ENCODE peak calls at places on chromosome 21, in four cellular contexts. D, J, Y and G are unnamed samples.

GRCh38 chr21:32599146-32599925 is 12.8 kb downstream of the CFAP298 start:
- DNase-seq in D (no peak), J (peak; percentile 41), Y (no peak), G (no peak)

GRCh38 chr21:42427809-42428419 is 24.2 kb downstream of the UBASH3A start:
- DNase-seq in D (no peak), J (no peak), Y (no peak), G (no peak)

GRCh38 chr21:18899261-18899660 is 495.7 kb upstream of the TMPRSS15 start:
- DNase-seq in D (no peak), J (no peak), Y (no peak), G (no peak)

GRCh38 chr21:32578107-32578691 is 7.1 kb downstream of the TCP10L start:
- DNase-seq in D (peak; percentile 39), J (no peak), Y (no peak), G (peak; percentile 19)

GRCh38 chr21:39582749-39583148 is 30.0 kb upstream of the B3GALT5 start:
- DNase-seq in D (no peak), J (no peak), Y (no peak), G (no peak)

GRCh38 chr21:37615962-37616361 is 249.4 kb downstream of the DYRK1A start:
- DNase-seq in D (no peak), J (no peak), Y (no peak), G (no peak)

GRCh38 chr21:41973427-41973831 is 19.6 kb upstream of the C2CD2 start:
- DNase-seq in D (no peak), J (no peak), Y (no peak), G (peak; percentile 12)

GRCh38 chr21:41530366-41530765 is 22.4 kb upstream of the TMPRSS2 start:
- DNase-seq in D (no peak), J (no peak), Y (no peak), G (no peak)

GRCh38 chr21:43467785-43468184 is 40.9 kb upstream of the SIK1 start:
- DNase-seq in D (no peak), J (no peak), Y (no peak), G (no peak)

GRCh38 chr21:17003221-17003620 is 509.6 kb upstream of the CXADR start:
- DNase-seq in D (peak; percentile 51), J (no peak), Y (no peak), G (no peak)

GRCh38 chr21:36791695-36792451 is 93.0 kb downstream of the SIM2 start:
- DNase-seq in D (no peak), J (no peak), Y (no peak), G (no peak)

GRCh38 chr21:26800001-26800400 is 45.2 kb downstream of the ADAMTS1 start:
- DNase-seq in D (peak; percentile 84), J (no peak), Y (no peak), G (no peak)

GRCh38 chr21:29092102-29092959 is 18.9 kb upstream of the CCT8 start:
- DNase-seq in D (peak; percentile 86), J (peak; percentile 63), Y (no peak), G (no peak)

GRCh38 chr21:27225142-27225541 is 258.3 kb upstream of the ADAMTS5 start:
- DNase-seq in D (peak; percentile 63), J (no peak), Y (no peak), G (no peak)

GRCh38 chr21:41511858-41512257 is 3.9 kb upstream of the TMPRSS2 start:
- DNase-seq in D (no peak), J (no peak), Y (no peak), G (no peak)

GRCh38 chr21:16076465-16076864 is 346.7 kb downstream of the USP25 start:
- DNase-seq in D (no peak), J (no peak), Y (no peak), G (no peak)

GRCh38 chr21:27715131-27715530 is 748.2 kb upstream of the ADAMTS5 start:
- DNase-seq in D (no peak), J (no peak), Y (no peak), G (no peak)

GRCh38 chr21:16116798-16117197 is 387.0 kb downstream of the USP25 start:
- DNase-seq in D (peak; percentile 82), J (no peak), Y (no peak), G (no peak)

GRCh38 chr21:41761211-41762181 is 5.4 kb downstream of the RIPK4 start:
- DNase-seq in D (no peak), J (peak; percentile 45), Y (peak; percentile 18), G (peak; percentile 48)

GRCh38 chr21:31515253-31515652 is 144.2 kb upstream of the SOD1 start:
- DNase-seq in D (no peak), J (no peak), Y (no peak), G (no peak)
- TF ChIP-seq CTCF in D (no peak), J (no peak), Y (no peak), G (no peak)

DNA sequence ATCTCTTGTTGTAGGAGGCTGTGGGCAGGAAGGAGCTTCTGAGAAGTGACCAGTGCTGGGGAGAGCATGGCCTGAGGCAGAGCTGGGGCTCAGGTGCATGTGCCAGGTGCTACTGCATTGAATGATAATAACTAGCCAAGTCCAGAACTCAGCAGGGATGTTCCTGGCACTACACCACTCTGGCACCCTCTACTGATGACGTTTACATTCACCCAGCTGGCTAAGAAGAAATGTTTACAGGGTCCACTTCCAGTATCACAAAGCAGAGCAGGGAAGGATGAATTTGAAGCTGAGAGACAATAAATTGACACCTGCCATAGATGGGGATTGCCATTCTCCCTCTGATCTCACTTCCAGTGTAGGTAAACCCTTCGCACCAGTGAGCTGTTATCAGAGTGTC is 411.8 kb downstream of the SETD4 start:
- DNase-seq in D (no peak), J (no peak), Y (no peak), G (no peak)
- TF ChIP-seq CTCF in D (no peak), J (no peak), Y (no peak), G (no peak)

GRCh38 chr21:30561957-30562356 is 843 bp upstream of the KRTAP19-7 start:
- DNase-seq in D (no peak), J (no peak), Y (no peak), G (no peak)
- TF ChIP-seq CTCF in D (no peak), J (no peak), Y (no peak), G (no peak)

GRCh38 chr21:34670962-34671348 is 2.2 kb downstream of the CLIC6 start:
- DNase-seq in D (no peak), J (no peak), Y (no peak), G (no peak)
- TF ChIP-seq CTCF in D (no peak), J (no peak), Y (no peak), G (no peak)

GRCh38 chr21:44485254-44485793 is 30.0 kb downstream of the LRRC3 start:
- DNase-seq in D (peak; percentile 20), J (no peak), Y (no peak), G (no peak)
- TF ChIP-seq CTCF in D (peak; percentile 29), J (no peak), Y (no peak), G (no peak)

GRCh38 chr21:25359724-25360123 is 247.6 kb downstream of the MRPL39 start:
- DNase-seq in D (no peak), J (no peak), Y (no peak), G (no peak)

GRCh38 chr21:25361097-25361496 is 246.2 kb downstream of the MRPL39 start:
- DNase-seq in D (no peak), J (no peak), Y (no peak), G (no peak)

GRCh38 chr21:25362375-25363267 is 244.7 kb downstream of the MRPL39 start:
- DNase-seq in D (no peak), J (no peak), Y (no peak), G (no peak)

GRCh38 chr21:25361765-25362164 is 245.5 kb downstream of the MRPL39 start:
- DNase-seq in D (no peak), J (no peak), Y (no peak), G (no peak)

DNA sequence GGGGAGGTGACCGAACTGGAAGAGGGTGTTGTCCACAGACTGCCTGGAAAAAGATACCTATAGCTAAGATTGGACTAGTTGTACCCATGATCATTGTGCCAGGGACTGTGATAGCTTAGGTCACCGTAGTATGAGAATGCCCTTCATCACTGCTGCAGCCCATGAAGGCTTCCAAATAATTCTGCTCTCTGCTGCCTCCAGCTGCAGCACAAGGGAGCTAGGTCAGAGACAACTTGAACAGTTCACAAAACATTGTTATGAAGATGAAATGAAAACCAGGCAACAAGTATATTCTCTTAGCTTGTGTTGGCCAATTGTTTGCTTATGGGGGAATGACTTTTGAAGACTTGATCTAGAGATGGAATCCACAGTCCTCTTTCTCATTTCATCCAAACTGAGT is 246.7 kb downstream of the MRPL39 start:
- DNase-seq in D (peak; percentile 33), J (no peak), Y (no peak), G (no peak)
- TF ChIP-seq CTCF in D (peak; percentile 66), J (no peak), Y (no peak), G (no peak)

DNA sequence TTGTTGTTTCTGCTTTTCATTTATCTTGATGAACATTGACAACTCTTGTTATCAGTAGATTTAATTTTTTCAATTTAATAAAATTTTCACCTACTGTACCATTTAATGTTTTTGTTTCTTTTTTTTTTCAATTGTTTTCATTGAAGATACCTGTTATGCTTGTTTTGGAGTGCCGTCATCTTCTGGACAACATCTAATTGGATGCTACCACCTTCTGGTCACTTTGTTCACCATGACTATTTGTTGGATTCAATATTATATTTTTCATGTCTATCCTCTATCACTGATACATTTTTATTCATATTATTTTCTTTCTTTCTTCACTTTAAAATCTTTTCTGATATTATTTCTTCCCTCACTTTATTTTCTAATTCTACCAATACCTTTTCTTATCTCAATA is 14.0 kb downstream of the KRTAP21-2 start:
- DNase-seq in D (no peak), J (no peak), Y (no peak), G (no peak)
- TF ChIP-seq CTCF in D (no peak), J (no peak), Y (peak; percentile 16), G (no peak)

GRCh38 chr21:21232320-21232719 is 234.1 kb downstream of the NCAM2 start:
- DNase-seq in D (peak; percentile 88), J (peak; percentile 32), Y (no peak), G (no peak)
- TF ChIP-seq CTCF in D (peak; percentile 74), J (peak; percentile 75), Y (peak; percentile 36), G (no peak)

DNA sequence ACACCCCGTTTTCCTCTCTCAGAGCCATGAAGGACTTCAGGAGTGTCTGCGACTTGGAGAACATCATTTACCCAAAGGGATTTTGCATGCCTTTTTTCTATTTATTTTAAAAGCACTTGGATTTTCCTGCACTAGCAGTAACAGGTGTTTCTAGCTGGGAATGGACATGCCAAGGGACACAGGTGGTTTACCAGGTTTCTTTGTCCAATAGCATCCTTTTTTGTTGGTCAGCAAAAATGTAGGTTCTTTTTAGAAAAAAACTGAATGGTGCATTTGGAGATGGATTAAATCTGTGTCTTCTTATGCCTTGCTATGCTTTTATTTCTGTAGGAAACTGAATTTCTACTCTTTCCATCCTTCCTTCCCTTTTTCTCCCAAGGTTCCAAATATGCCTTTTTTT is 132.8 kb upstream of the COL6A1 start:
- DNase-seq in D (no peak), J (no peak), Y (no peak), G (no peak)
- TF ChIP-seq CTCF in D (no peak), J (no peak), Y (no peak), G (no peak)